ENCODE peak calls at places on chromosome 19, in nine cellular contexts. N, J, M, V, O, P, D, L and Q are unnamed samples.

GRCh38 chr19:47110521-47111080 is 3.0 kb downstream of the ZC3H4 start:
- DNase-seq in N (no peak), J (no peak), M (no peak), V (no peak), O (no peak), P (no peak), D (peak), L (no peak), Q (peak)

GRCh38 chr19:6098574-6098973 is 11.7 kb downstream of the RFX2 start:
- DNase-seq in N (no peak), J (no peak), M (no peak), V (no peak), O (no peak), P (no peak), D (no peak), L (no peak), Q (no peak)

GRCh38 chr19:2592824-2593223 is 109.7 kb downstream of the GNG7 start:
- DNase-seq in N (no peak), J (no peak), M (no peak), V (no peak), O (no peak), P (no peak), D (no peak), L (no peak), Q (no peak)

GRCh38 chr19:33403221-33403972 is 29.9 kb downstream of the CEBPG start:
- DNase-seq in N (no peak), J (peak), M (peak), V (no peak), O (peak), P (no peak), D (peak), L (peak), Q (no peak)

GRCh38 chr19:20662421-20663105 is 1.2 kb upstream of the ZNF626 start:
- DNase-seq in N (no peak), J (no peak), M (no peak), V (no peak), O (no peak), P (no peak), D (peak), L (no peak), Q (no peak)

GRCh38 chr19:40139533-40140287 is 49.0 kb upstream of the ZNF780A start:
- DNase-seq in N (peak), J (no peak), M (no peak), V (peak), O (peak), P (peak), D (no peak), L (no peak), Q (no peak)

GRCh38 chr19:14612657-14613056 is 29.8 kb downstream of the CLEC17A start:
- DNase-seq in N (no peak), J (no peak), M (no peak), V (no peak), O (no peak), P (no peak), D (no peak), L (no peak), Q (no peak)

GRCh38 chr19:45187421-45188100 is 9.0 kb downstream of the BLOC1S3 start:
- DNase-seq in N (no peak), J (no peak), M (no peak), V (no peak), O (peak), P (peak), D (no peak), L (no peak), Q (no peak)

GRCh38 chr19:2461751-2462634 is 5.2 kb upstream of the LMNB2 start:
- DNase-seq in N (peak), J (peak), M (peak), V (no peak), O (peak), P (peak), D (peak), L (peak), Q (peak)

GRCh38 chr19:32843716-32844245 is 25.8 kb downstream of the SLC7A9 start:
- DNase-seq in N (no peak), J (no peak), M (no peak), V (no peak), O (no peak), P (no peak), D (no peak), L (no peak), Q (no peak)

GRCh38 chr19:46955813-46956371 is 63.7 kb upstream of the NPAS1 start:
- DNase-seq in N (no peak), J (no peak), M (no peak), V (no peak), O (no peak), P (no peak), D (no peak), L (no peak), Q (no peak)

GRCh38 chr19:21586341-21587116 is 81.1 kb downstream of the ZNF429 start:
- DNase-seq in N (no peak), J (peak), M (no peak), V (no peak), O (peak), P (no peak), D (peak), L (no peak), Q (no peak)

GRCh38 chr19:43779820-43780219 is 953 bp downstream of the KCNN4 start:
- DNase-seq in N (no peak), J (no peak), M (no peak), V (no peak), O (peak), P (no peak), D (no peak), L (no peak), Q (peak)

GRCh38 chr19:51727349-51727880 is 3.6 kb upstream of the HAS1 start:
- DNase-seq in N (peak), J (no peak), M (no peak), V (peak), O (no peak), P (peak), D (no peak), L (no peak), Q (no peak)

GRCh38 chr19:39413903-39414608 is 1.6 kb downstream of the PLEKHG2 start:
- DNase-seq in N (no peak), J (no peak), M (peak), V (no peak), O (peak), P (no peak), D (peak), L (peak), Q (peak)

GRCh38 chr19:40567750-40568494 is 8.8 kb upstream of the SHKBP1 start:
- DNase-seq in N (no peak), J (no peak), M (no peak), V (no peak), O (no peak), P (no peak), D (no peak), L (no peak), Q (no peak)

GRCh38 chr19:40419066-40419612 is 6.0 kb upstream of the PRX start:
- DNase-seq in N (no peak), J (no peak), M (no peak), V (no peak), O (no peak), P (no peak), D (no peak), L (no peak), Q (no peak)

GRCh38 chr19:48283908-48284307 is 14.0 kb downstream of the ZNF114 start:
- DNase-seq in N (peak), J (no peak), M (no peak), V (no peak), O (peak), P (no peak), D (no peak), L (no peak), Q (no peak)

GRCh38 chr19:48354332-48354992 is 9.3 kb downstream of the TMEM143 start:
- DNase-seq in N (no peak), J (no peak), M (no peak), V (no peak), O (peak), P (no peak), D (no peak), L (no peak), Q (no peak)

GRCh38 chr19:50705422-50706019 is 14.1 kb downstream of the SHANK1 start:
- DNase-seq in N (peak), J (no peak), M (no peak), V (peak), O (peak), P (peak), D (no peak), L (no peak), Q (no peak)

GRCh38 chr19:39582891-39583625 is 19.3 kb upstream of the LGALS13 start:
- DNase-seq in N (no peak), J (no peak), M (no peak), V (peak), O (no peak), P (peak), D (no peak), L (no peak), Q (no peak)

GRCh38 chr19:42309686-42310085 is 3.4 kb upstream of the TMEM145 start:
- DNase-seq in N (no peak), J (no peak), M (no peak), V (no peak), O (no peak), P (no peak), D (no peak), L (no peak), Q (no peak)

GRCh38 chr19:39631178-39631577 is 24.5 kb upstream of the LGALS16 start:
- DNase-seq in N (no peak), J (no peak), M (no peak), V (peak), O (no peak), P (peak), D (no peak), L (no peak), Q (no peak)

GRCh38 chr19:36032251-36033104 is at the start of gene CLIP3:
- DNase-seq in N (peak), J (peak), M (peak), V (no peak), O (peak), P (no peak), D (peak), L (peak), Q (peak)

GRCh38 chr19:2476451-2477140 is 669 bp downstream of the GADD45B start:
- DNase-seq in N (peak), J (peak), M (peak), V (no peak), O (peak), P (peak), D (peak), L (peak), Q (peak)

GRCh38 chr19:39038098-39038497 is 5.7 kb upstream of the FBXO27 start:
- DNase-seq in N (peak), J (no peak), M (no peak), V (peak), O (peak), P (peak), D (no peak), L (peak), Q (no peak)

GRCh38 chr19:8334458-8335342 is 8.4 kb downstream of the KANK3 start:
- DNase-seq in N (peak), J (peak), M (no peak), V (peak), O (peak), P (peak), D (peak), L (no peak), Q (peak)

GRCh38 chr19:34336781-34337271 is 28.2 kb upstream of the GPI start:
- DNase-seq in N (no peak), J (no peak), M (no peak), V (peak), O (peak), P (peak), D (no peak), L (no peak), Q (peak)

GRCh38 chr19:35135389-35135909 is 590 bp upstream of the LGI4 start:
- DNase-seq in N (peak), J (peak), M (peak), V (no peak), O (peak), P (peak), D (peak), L (peak), Q (peak)

GRCh38 chr19:953501-954271 is 27.9 kb downstream of the ARID3A start:
- DNase-seq in N (no peak), J (no peak), M (no peak), V (no peak), O (peak), P (no peak), D (no peak), L (no peak), Q (no peak)

GRCh38 chr19:43776285-43776684 is 4.5 kb downstream of the KCNN4 start:
- DNase-seq in N (no peak), J (no peak), M (no peak), V (no peak), O (peak), P (no peak), D (peak), L (no peak), Q (no peak)

GRCh38 chr19:49713236-49713845 is 22.4 kb downstream of the CPT1C start:
- DNase-seq in N (no peak), J (no peak), M (no peak), V (peak), O (no peak), P (peak), D (no peak), L (no peak), Q (no peak)

GRCh38 chr19:741506-742131 is 9.3 kb upstream of the MISP start:
- DNase-seq in N (no peak), J (no peak), M (no peak), V (no peak), O (no peak), P (no peak), D (no peak), L (no peak), Q (no peak)

GRCh38 chr19:35204799-35205732 is 23.5 kb downstream of the FAM187B start:
- DNase-seq in N (no peak), J (peak), M (peak), V (no peak), O (no peak), P (no peak), D (no peak), L (no peak), Q (peak)

GRCh38 chr19:2455481-2456300 is 1.1 kb downstream of the LMNB2 start:
- DNase-seq in N (no peak), J (peak), M (no peak), V (no peak), O (peak), P (peak), D (no peak), L (peak), Q (peak)

GRCh38 chr19:45146251-45146650 is 14.5 kb downstream of the NKPD1 start:
- DNase-seq in N (no peak), J (no peak), M (no peak), V (no peak), O (no peak), P (no peak), D (no peak), L (no peak), Q (no peak)

GRCh38 chr19:14916848-14917247 is 24.4 kb upstream of the OR7C2 start:
- DNase-seq in N (no peak), J (no peak), M (no peak), V (no peak), O (no peak), P (no peak), D (no peak), L (no peak), Q (no peak)

GRCh38 chr19:42207767-42208259 is 9.7 kb downstream of the DEDD2 start:
- DNase-seq in N (peak), J (no peak), M (no peak), V (peak), O (no peak), P (peak), D (no peak), L (no peak), Q (no peak)

GRCh38 chr19:33661336-33661735 is 39.6 kb downstream of the CHST8 start:
- DNase-seq in N (no peak), J (no peak), M (no peak), V (no peak), O (no peak), P (no peak), D (no peak), L (no peak), Q (no peak)

GRCh38 chr19:12513531-12514061 is 29.0 kb upstream of the ZNF709 start:
- DNase-seq in N (no peak), J (peak), M (no peak), V (no peak), O (no peak), P (no peak), D (peak), L (no peak), Q (no peak)
- TF ChIP-seq CTCF in N (no peak), J (no peak), M (no peak), V (no peak), O (no peak), P (no peak), D (no peak), L (no peak), Q (no peak)

GRCh38 chr19:4279530-4280422 is 710 bp downstream of the SHD start:
- DNase-seq in N (no peak), J (no peak), M (no peak), V (no peak), O (no peak), P (no peak), D (no peak), L (no peak), Q (no peak)
- H3K4me3 ChIP-seq in N (no peak), J (peak), M (peak), V (no peak), O (peak), P (no peak), D (peak), L (no peak), Q (no peak)

GRCh38 chr19:12696366-12697335 is at the start of gene FBXW9:
- DNase-seq in N (peak), J (peak), M (peak), V (peak), O (peak), P (peak), D (peak), L (peak), Q (peak)
- TF ChIP-seq CTCF in N (no peak), J (no peak), M (no peak), V (no peak), O (no peak), P (no peak), D (no peak), L (no peak), Q (no peak)

GRCh38 chr19:19271828-19272599 is 1.1 kb downstream of the TM6SF2 start:
- DNase-seq in N (no peak), J (no peak), M (no peak), V (no peak), O (no peak), P (no peak), D (no peak), L (no peak), Q (no peak)
- H3K4me3 ChIP-seq in N (peak), J (no peak), M (no peak), V (no peak), O (no peak), P (no peak), D (no peak), L (no peak), Q (no peak)

DNA sequence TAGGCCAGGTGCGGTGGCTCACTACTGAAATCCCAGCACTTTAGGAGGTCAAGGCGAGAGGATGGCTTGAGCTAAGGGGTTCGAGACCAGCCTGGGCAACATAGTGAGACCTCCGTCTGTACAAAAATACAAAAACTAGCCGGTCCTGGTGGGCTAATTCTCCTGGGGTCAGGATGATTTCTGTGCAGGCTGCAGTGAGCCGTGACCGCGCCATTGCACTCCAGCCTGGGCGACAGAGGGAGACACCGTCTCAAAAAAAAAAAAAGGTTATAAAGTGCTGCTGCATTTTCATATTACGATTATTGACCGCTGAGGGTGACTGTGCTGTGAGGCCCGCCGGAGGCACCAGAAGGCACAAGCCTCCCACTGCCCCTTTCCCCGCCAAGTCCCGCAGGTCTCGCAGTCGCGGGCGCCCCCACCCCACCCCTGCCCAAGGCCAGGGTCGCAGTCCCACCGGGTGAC is 477 bp upstream of the PLEKHF1 start:
- DNase-seq in N (no peak), J (no peak), M (no peak), V (no peak), O (no peak), P (no peak), D (no peak), L (no peak), Q (no peak)
- TF ChIP-seq CTCF in N (no peak), J (no peak), M (no peak), V (no peak), O (no peak), P (no peak), D (peak), L (peak), Q (peak)

GRCh38 chr19:55377356-55378131 is 918 bp downstream of the TMEM190 start:
- DNase-seq in N (no peak), J (no peak), M (no peak), V (no peak), O (no peak), P (no peak), D (no peak), L (no peak), Q (no peak)
- H3K4me3 ChIP-seq in N (no peak), J (no peak), M (no peak), V (no peak), O (no peak), P (no peak), D (no peak), L (no peak), Q (no peak)

DNA sequence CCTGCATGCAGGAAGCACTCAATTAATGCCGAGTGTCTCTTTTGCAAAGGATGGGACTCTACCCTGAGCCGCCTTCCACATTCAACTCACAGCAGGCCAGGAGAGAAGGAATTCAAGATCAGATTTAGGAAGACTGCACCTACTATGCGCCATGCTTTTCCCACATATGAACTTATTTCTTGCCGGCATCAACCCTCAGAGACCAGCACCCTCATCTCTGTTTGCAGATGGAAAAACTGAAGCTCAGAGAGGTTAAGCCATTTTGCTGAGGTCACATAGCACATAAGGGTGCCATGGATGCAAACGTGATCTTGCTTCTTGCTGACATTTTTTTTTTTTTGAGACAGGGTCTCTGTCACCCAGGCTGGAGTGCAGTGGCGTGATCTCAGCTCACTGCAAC is 14.2 kb upstream of the SEMA6B start:
- DNase-seq in N (no peak), J (no peak), M (no peak), V (no peak), O (no peak), P (no peak), D (no peak), L (no peak), Q (no peak)
- TF ChIP-seq CTCF in N (no peak), J (no peak), M (no peak), V (no peak), O (no peak), P (no peak), D (no peak), L (no peak), Q (no peak)

GRCh38 chr19:53328967-53329366 is 4.6 kb upstream of the ZNF845 start:
- DNase-seq in N (peak), J (peak), M (peak), V (no peak), O (no peak), P (peak), D (peak), L (peak), Q (no peak)

GRCh38 chr19:53333071-53333465 is 481 bp upstream of the ZNF845 start:
- DNase-seq in N (peak), J (peak), M (peak), V (no peak), O (peak), P (no peak), D (peak), L (peak), Q (peak)

GRCh38 chr19:53333466-53334449 is at the start of gene ZNF845:
- DNase-seq in N (peak), J (peak), M (peak), V (peak), O (peak), P (peak), D (peak), L (peak), Q (peak)

GRCh38 chr19:53332484-53332883 is 1.1 kb upstream of the ZNF845 start:
- DNase-seq in N (no peak), J (no peak), M (no peak), V (no peak), O (no peak), P (no peak), D (no peak), L (no peak), Q (no peak)
- H3K4me3 ChIP-seq in N (peak), J (peak), M (peak), V (no peak), O (peak), P (no peak), D (peak), L (no peak), Q (no peak)

DNA sequence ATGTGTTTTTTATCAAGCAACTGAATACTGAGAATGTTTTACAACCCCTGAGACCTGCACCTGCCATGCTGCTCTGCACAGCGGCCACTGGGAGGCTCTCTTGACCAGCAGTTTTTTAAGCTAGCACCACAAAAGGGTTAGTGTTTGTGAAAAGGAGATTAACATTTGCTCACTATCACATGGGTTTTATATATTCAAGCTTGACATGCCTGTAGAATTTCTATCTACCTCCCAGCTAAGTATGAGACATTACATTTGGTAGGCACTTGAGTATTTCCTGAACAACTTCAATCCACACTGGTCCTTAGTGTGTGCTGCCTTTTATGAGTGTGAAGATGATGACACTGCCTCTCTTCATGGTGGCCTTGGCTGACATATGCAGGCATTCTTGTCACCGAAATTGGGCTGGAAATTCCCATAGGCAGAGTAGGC is 1238.9 kb downstream of the UQCRFS1 start:
- DNase-seq in N (no peak), J (no peak), M (no peak), V (peak), O (peak), P (peak), D (no peak), L (no peak), Q (peak)
- TF ChIP-seq CTCF in N (peak), J (peak), M (no peak), V (peak), O (peak), P (peak), D (peak), L (peak), Q (no peak)